ENCODE peak calls at places on chromosomes 13 and 19, in nine cellular contexts. I is fibroblast of lung; S is kidney epithelial cell; Y is dorsolateral prefrontal cortex; K is GM06990; G is tibial nerve; T is CD8-positive, alpha-beta T cell; R is left lung; H is progenitor cell of endocrine pancreas. P is an unnamed sample.

GRCh38 chr13:41284512-41285288 is 21.3 kb upstream of the MTRF1 start:
- DNase-seq in I (peak), S (peak), Y (no peak), K (no peak), G (no peak), T (no peak), R (no peak), H (no peak), P (no peak)

GRCh38 chr19:18929311-18929710 is 9.8 kb downstream of the DDX49 start:
- DNase-seq in I (no peak), S (no peak), Y (no peak), K (no peak), G (no peak), T (no peak), R (no peak), H (no peak), P (no peak)

GRCh38 chr13:35549481-35549880 is 73.0 kb upstream of the MAB21L1 start:
- DNase-seq in I (peak), S (peak), Y (no peak), K (peak), G (no peak), T (no peak), R (no peak), H (no peak), P (no peak)

GRCh38 chr13:113996912-113997745 is 23.3 kb upstream of the C13orf46 start:
- DNase-seq in I (no peak), S (no peak), Y (no peak), K (no peak), G (no peak), T (no peak), R (peak), H (no peak), P (no peak)

GRCh38 chr13:42720116-42720857 is 61.1 kb upstream of the FAM216B start:
- DNase-seq in I (peak), S (peak), Y (no peak), K (no peak), G (no peak), T (no peak), R (no peak), H (no peak), P (no peak)

GRCh38 chr19:290539-291521 is at the start of gene PLPP2:
- DNase-seq in I (peak), S (no peak), Y (peak), K (no peak), G (no peak), T (no peak), R (peak), H (peak), P (peak)

GRCh38 chr13:67200183-67200582 is 30.0 kb downstream of the PCDH9 start:
- DNase-seq in I (no peak), S (no peak), Y (no peak), K (no peak), G (no peak), T (no peak), R (no peak), H (no peak), P (no peak)

GRCh38 chr13:51331354-51331861 is 8.1 kb upstream of the SERPINE3 start:
- DNase-seq in I (no peak), S (no peak), Y (no peak), K (peak), G (no peak), T (no peak), R (no peak), H (no peak), P (no peak)

GRCh38 chr13:43127103-43127817 is 103.9 kb downstream of the DNAJC15 start:
- DNase-seq in I (no peak), S (no peak), Y (no peak), K (no peak), G (no peak), T (no peak), R (no peak), H (no peak), P (no peak)

GRCh38 chr19:46416077-46416709 is 2.8 kb upstream of the CCDC8 start:
- DNase-seq in I (peak), S (peak), Y (peak), K (no peak), G (peak), T (peak), R (peak), H (peak), P (peak)

GRCh38 chr13:113138792-113139551 is 16.4 kb downstream of the F10 start:
- DNase-seq in I (no peak), S (no peak), Y (no peak), K (no peak), G (no peak), T (no peak), R (no peak), H (peak), P (no peak)

GRCh38 chr19:2362039-2362969 is 2.2 kb downstream of the TMPRSS9 start:
- DNase-seq in I (no peak), S (no peak), Y (no peak), K (no peak), G (no peak), T (no peak), R (no peak), H (no peak), P (no peak)

GRCh38 chr13:30051531-30052060 is 201.2 kb upstream of the UBL3 start:
- DNase-seq in I (peak), S (no peak), Y (no peak), K (no peak), G (no peak), T (no peak), R (no peak), H (no peak), P (no peak)

GRCh38 chr19:42965204-42965603 is 28.2 kb upstream of the PSG7 start:
- DNase-seq in I (peak), S (no peak), Y (no peak), K (no peak), G (no peak), T (no peak), R (no peak), H (no peak), P (no peak)

GRCh38 chr19:35213678-35214632 is 14.6 kb downstream of the FAM187B start:
- DNase-seq in I (peak), S (no peak), Y (no peak), K (peak), G (peak), T (peak), R (no peak), H (no peak), P (peak)

GRCh38 chr19:33306191-33306590 is 3.9 kb upstream of the CEBPA start:
- DNase-seq in I (no peak), S (no peak), Y (no peak), K (no peak), G (no peak), T (no peak), R (no peak), H (no peak), P (no peak)

GRCh38 chr19:33306853-33307792 is 4.8 kb upstream of the CEBPA start:
- DNase-seq in I (no peak), S (no peak), Y (no peak), K (no peak), G (no peak), T (no peak), R (no peak), H (no peak), P (no peak)

GRCh38 chr19:33302974-33303790 is 848 bp upstream of the CEBPA start:
- DNase-seq in I (peak), S (no peak), Y (no peak), K (peak), G (no peak), T (no peak), R (peak), H (peak), P (peak)

GRCh38 chr19:33303791-33304759 is 1.7 kb upstream of the CEBPA start:
- DNase-seq in I (no peak), S (no peak), Y (no peak), K (no peak), G (no peak), T (no peak), R (peak), H (no peak), P (no peak)

DNA sequence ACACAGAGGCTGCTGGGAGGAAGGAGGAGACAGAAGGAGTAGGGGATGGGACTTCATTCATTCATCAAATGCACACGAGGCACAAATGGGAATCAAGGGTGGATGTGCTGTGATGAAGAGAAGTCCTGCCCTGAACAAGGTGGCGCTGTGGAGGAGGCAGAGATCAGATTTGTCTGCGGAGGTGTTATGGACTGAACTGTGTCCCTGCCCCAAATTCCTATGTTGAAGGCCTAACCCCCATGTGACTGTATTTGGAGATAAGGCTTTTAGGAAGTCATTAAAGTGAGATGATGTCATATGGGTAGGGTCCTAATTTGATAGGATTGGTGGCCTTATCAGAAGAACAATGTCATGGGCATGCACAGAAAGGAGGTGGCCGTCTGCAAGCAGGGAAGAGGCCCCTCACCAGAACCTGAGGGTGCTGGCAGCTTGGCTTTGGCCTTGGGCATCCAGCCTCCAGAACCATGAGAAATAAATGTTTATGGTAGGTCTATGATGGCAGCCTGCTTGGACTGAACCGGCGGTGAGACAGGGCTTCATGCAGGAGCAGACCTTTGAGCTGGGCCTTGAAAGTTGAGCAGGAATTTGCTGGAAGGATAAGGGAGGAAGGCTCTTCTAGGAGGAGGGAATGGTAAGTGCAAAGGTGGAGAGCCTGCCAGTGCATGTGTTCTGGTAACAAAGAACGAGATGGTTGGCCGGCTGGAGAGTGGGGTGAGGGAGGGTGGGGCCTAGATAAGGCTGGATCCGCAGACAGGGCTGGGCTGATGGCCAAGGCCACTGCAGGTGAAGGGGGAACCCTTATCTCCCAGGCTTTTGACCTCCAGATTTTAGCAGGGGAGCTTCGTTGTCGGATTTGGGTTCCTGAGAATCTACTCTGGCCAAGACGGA is 2.7 kb upstream of the CEBPA start:
- DNase-seq in I (no peak), S (no peak), Y (no peak), K (no peak), G (no peak), T (no peak), R (no peak), H (no peak), P (peak)
- TF ChIP-seq CTCF in I (no peak), S (no peak), Y (no peak), K (no peak), G (no peak), T (no peak), R (no peak), H (no peak), P (no peak)

DNA sequence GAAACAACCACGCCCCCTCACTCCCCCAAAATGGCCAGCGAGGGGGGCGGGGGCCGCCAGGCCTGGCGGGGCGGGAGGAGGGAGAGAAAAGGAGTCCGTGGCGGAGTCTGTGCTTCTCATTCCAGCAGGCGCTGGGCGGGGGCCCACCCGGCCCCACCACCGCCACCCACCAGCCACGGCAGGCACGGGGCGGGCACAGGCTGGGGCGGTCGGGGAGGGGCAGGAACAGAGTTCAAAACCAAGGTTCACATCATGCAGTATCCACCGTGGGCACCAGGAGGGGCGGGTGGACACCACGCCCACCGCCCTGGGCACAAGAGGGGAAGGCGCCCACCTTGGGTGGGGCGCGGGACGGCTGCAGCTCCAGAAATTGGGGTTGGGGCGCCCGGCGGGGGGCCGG is 12.8 kb downstream of the DPF1 start:
- DNase-seq in I (no peak), S (no peak), Y (no peak), K (no peak), G (no peak), T (no peak), R (no peak), H (no peak), P (no peak)
- TF ChIP-seq CTCF in I (peak), S (peak), Y (no peak), K (no peak), G (no peak), T (peak), R (no peak), H (peak), P (peak)

DNA sequence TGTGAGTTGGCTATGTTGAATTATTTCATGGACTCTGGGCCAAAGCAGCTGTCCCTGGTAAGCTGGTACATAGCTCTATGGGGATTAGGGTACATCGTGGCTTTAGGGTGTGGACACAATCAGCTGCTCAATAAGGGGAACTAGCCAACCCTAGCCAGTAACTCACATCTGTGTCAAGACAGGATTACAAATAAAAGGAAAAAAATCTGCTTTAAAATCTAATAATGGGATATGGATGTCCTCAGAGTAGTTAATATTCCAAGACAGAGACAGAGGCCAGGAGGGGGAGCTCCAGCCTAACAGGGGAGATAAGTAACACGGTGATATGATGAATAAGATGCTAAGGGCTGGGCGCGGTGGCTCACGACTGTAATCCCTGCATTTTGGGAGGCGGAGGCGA is 21.1 kb upstream of the ZNF766 start:
- DNase-seq in I (peak), S (no peak), Y (no peak), K (no peak), G (peak), T (peak), R (no peak), H (no peak), P (peak)
- TF ChIP-seq CTCF in I (peak), S (no peak), Y (peak), K (peak), G (peak), T (peak), R (peak), H (peak), P (peak)

GRCh38 chr13:88726075-88726474 is 1054.9 kb downstream of the SLITRK5 start:
- DNase-seq in I (no peak), S (no peak), Y (no peak), K (no peak), G (no peak), T (no peak), R (peak), H (no peak), P (no peak)

DNA sequence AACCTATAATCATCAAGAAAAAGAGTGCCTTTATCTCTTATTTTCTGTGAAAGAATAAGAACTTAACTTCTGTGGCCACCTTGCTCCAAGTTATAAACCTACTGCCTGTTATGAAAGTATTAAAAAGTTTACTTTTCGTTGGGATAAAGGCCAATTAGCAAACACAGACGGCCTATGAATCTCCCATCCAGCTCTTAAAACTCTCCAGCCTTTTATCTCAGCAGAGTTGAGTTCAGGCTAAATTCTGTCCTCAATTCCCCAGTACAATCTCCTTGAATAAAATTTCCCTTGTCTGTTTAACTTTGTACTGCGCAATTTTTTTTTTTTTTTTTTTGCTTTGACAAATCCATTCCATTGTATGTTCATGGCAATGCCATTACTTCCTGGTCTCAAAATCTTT is 1058.4 kb downstream of the SLITRK5 start:
- DNase-seq in I (no peak), S (no peak), Y (no peak), K (no peak), G (no peak), T (no peak), R (no peak), H (no peak), P (no peak)
- TF ChIP-seq CTCF in I (no peak), S (no peak), Y (no peak), K (no peak), G (no peak), T (no peak), R (no peak), H (no peak), P (no peak)

DNA sequence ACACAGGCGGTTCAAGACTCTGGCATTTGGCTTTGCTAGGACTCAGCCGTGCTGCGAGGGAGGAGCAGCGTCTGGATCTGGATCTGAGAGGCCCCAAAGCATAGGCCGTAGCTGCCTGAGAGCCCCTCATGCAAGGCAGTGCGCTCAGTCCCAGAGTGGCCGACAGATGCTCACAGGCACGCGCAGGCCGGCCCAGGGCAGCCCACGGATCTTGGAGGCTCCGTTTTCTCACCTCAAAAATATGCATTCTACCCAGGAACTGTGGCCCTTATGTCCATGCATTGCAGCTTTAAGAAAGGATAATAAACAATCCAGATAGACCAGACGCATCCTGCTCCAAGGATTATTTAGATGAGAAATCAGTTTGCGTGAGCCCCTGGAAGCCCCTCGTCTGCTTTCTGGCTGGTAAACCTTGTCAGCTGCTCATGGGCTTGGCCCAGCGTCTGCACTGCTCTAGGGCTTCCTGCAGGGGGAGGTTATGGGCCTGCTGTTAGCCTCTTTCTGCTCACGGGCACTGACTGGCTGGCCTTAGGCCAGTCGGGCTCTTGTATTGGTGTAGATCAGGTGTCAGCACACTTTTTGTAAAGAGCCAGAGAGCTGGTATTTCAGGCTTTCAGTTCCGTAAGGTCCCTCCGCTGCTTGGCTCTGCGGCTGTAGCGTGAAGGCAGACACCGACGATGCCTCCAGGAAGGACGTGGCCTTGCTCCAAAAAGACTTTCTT is 24.2 kb downstream of the TEX29 start:
- DNase-seq in I (peak), S (no peak), Y (no peak), K (no peak), G (no peak), T (no peak), R (peak), H (peak), P (no peak)
- TF ChIP-seq CTCF in I (peak), S (peak), Y (no peak), K (no peak), G (no peak), T (no peak), R (peak), H (peak), P (no peak)

DNA sequence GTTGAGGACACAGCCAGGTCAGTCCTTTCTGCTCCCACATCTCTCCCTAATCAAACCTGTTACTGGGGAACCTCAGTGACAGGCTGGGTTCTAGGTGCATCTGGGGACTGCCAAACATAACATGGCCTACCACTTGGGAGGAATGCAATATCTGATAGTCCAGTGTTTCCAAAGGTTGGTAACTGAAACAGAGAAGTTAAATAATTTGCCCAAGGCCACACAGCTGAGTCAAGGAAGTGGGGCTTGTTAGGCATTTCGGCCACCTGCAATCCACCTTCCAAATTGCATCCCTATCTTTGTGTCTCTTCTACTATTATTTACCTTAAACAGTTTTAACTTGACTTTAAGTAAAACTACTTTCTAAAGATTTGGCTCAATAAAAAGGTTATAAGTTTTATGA is 731.3 kb downstream of the UQCRFS1 start:
- DNase-seq in I (no peak), S (no peak), Y (no peak), K (no peak), G (no peak), T (no peak), R (no peak), H (no peak), P (no peak)
- TF ChIP-seq CTCF in I (no peak), S (no peak), Y (no peak), K (no peak), G (no peak), T (no peak), R (no peak), H (no peak), P (no peak)

P was measured in heart left ventricle.